ENCODE peak calls at places on chromosomes 11 and 22, in five cellular contexts. F is thyroid gland, A is transverse colon, L is mammary epithelial cell, Q is astrocyte. D is an unnamed sample. For H3K4me1, the result is how much of the 10 kb centered on the place peaks cover.

GRCh38 chr22:33850724-33851123 is 69.6 kb downstream of the LARGE1 start:
- DNase-seq in F (no peak), A (no peak), L (no peak), Q (no peak), D (no peak)

GRCh38 chr11:57379732-57380131 is 1.2 kb downstream of the PRG3 start:
- DNase-seq in F (peak), A (no peak), L (no peak), Q (peak), D (no peak)

GRCh38 chr11:68471360-68472340 is 11.1 kb downstream of the PPP6R3 start:
- DNase-seq in F (no peak), A (no peak), L (peak), Q (peak), D (no peak)

GRCh38 chr22:33529424-33530113 is 390.7 kb downstream of the LARGE1 start:
- DNase-seq in F (no peak), A (no peak), L (no peak), Q (peak), D (no peak)

GRCh38 chr11:2750601-2751522 is 51.1 kb upstream of the KCNQ1OT1 start:
- DNase-seq in F (peak), A (peak), L (no peak), Q (no peak), D (peak)

GRCh38 chr22:42471441-42471840 is 39.2 kb upstream of the NFAM1 start:
- DNase-seq in F (no peak), A (no peak), L (no peak), Q (no peak), D (no peak)

GRCh38 chr11:121485221-121485620 is 32.5 kb upstream of the SORL1-AS1 start:
- DNase-seq in F (no peak), A (no peak), L (no peak), Q (no peak), D (no peak)

GRCh38 chr11:62552465-62552782 is 5.8 kb upstream of the AHNAK start:
- DNase-seq in F (no peak), A (no peak), L (no peak), Q (no peak), D (no peak)

GRCh38 chr22:49965291-49966040 is 4.9 kb downstream of the PIM3 start:
- DNase-seq in F (peak), A (peak), L (no peak), Q (no peak), D (no peak)

GRCh38 chr11:132901638-132902610 is 630.4 kb downstream of the OPCML start:
- DNase-seq in F (no peak), A (no peak), L (no peak), Q (no peak), D (no peak)

GRCh38 chr11:46686886-46687810 is 13.3 kb downstream of the ARHGAP1 start:
- DNase-seq in F (no peak), A (no peak), L (peak), Q (peak), D (peak)

GRCh38 chr22:23161574-23161973 is 16.3 kb downstream of the RAB36 start:
- DNase-seq in F (no peak), A (no peak), L (no peak), Q (no peak), D (no peak)

DNA sequence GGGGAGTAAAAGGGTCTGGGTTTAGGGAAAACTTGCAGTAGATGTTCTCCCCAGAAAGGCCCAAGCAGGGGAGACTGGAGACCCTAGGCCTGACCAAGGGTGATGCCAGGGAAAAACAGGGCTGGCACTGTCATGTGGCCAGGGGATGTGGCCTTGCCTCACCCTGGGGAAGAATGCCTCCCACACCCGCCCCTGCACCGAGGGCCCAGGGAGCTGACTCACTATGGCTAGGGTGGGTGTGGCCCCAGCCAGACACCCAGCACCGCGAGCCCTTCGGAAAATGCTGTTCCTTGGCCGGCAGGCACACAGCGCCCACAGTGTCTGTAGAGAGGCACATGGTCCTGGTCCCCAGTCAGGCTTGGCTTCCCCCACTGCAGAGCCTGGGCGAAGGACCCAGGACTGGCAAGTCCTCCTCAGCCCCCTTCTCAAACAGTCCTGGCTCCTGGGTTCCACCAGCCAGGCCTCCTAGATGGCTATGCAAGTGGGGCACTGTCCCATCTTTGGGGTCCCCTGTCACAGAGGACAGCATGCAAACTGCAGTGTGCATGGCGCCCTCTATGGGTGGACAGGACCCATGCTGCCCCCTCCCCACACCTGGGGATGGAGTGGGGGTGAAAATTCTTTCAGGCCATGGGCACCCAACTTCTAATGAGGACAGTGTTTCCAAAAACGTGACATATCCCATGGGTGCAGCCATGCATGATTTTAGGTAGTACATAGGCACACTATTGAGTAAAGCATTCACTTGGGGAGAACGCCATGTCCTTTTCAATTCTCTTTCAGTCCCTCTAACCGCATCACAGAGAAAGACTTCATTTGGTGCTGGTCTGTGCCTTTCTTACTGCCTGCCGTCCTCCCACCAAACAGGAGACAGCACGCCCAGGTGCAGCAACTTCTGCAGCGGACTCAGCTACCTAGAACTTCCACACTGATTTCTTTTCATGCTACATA is 15.2 kb downstream of the TMPRSS5 start:
- DNase-seq in F (no peak), A (peak), L (peak), Q (peak), D (no peak)
- TF ChIP-seq CTCF in F (no peak), A (no peak), L (peak), Q (peak), D (no peak)

GRCh38 chr22:31629741-31630184 is 32.3 kb downstream of the PISD start:
- DNase-seq in F (no peak), A (no peak), L (no peak), Q (no peak), D (no peak)
- H3K4me1 ChIP-seq in F (under half), A (under half), L (under half), Q (under half), D (under half)

DNA sequence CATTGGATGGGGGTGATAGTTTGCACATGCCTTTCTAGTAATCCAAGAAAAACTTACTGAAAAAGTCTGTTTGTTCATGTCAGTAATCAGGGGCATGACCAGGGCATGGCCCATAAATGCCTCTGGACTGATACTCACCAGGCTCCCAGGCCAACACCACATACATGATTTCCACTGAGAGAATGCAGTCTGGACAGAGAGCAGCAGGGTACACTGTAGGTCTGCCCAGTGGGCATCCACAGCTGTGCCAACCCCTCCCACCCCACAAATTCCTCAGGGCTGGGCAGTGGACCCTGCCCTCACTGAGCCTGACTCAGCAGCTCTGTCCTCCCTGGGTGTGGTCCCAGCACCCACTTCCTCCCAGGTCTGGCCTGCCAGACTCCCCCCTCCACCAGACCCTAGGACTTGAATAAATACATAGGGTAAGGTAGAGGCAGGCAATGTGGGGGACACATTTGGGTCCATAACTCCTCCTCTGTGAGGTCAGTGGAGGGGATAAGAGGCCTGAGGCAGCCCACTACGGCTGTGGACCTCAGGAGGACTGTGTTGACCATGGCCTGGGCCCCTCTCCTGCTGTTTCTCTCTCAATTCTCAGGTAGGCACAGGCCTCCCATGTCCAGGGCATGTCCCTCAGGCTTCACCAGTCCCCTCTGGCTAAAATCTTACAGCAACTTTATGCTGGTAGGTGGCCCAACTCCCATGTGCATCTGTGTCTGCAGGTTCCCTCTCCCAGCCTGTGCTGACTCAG is 92.2 kb upstream of the TOP3B start:
- DNase-seq in F (no peak), A (no peak), L (peak), Q (no peak), D (no peak)
- TF ChIP-seq CTCF in F (no peak), A (no peak), L (peak), Q (no peak), D (no peak)

GRCh38 chr22:36405671-36406070 is 17.9 kb upstream of the MYH9 start:
- DNase-seq in F (peak), A (peak), L (peak), Q (no peak), D (no peak)
- H3K4me1 ChIP-seq in F (under half), A (under half), L (under half), Q (under half), D (under half)

GRCh38 chr11:18012906-18013781 is at the start of gene SERGEF:
- DNase-seq in F (peak), A (peak), L (peak), Q (peak), D (peak)
- TF ChIP-seq CTCF in F (peak), A (no peak), L (peak), Q (no peak), D (peak)

GRCh38 chr11:27464155-27464759 is 8.3 kb downstream of the LGR4 start:
- DNase-seq in F (peak), A (no peak), L (peak), Q (peak), D (no peak)
- H3K4me1 ChIP-seq in F (under half), A (under half), L (half or more), Q (under half), D (under half)

DNA sequence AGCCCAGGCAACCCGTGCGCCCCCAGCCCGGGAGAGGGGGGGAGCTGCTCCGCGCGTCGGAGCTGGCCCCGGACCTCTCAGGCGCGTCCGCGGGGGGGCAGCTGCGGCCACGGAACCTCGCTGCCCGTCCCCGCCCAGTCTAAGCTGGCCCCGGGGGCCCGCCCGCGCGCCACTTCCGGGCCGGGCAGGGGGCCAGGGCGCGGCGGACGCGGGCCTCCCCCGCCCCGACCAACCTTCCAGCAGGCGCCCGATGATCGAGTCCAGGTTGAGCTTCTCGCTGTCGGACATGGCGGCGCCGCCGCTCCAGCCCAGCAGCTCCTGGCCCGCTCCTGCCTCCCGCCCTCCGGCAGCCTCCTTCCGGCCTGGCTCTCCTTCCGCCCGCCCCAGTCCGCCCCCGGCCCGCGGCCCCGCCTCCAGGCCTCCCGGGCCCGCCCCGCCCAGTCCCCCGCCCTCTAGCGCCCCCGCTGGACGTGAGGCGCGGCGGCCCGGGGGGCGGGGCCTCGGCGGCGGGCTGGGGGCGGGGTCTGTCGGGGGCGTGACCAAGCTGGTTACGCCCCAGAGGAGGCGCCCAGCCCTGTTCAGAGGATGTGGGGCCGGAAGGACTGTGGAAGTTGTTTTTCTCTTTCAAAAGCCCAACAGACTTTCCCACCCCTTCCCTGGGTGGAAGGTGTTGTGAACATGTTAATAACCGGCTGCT is at the start of gene PPP1CA:
- DNase-seq in F (peak), A (peak), L (peak), Q (peak), D (peak)
- TF ChIP-seq CTCF in F (no peak), A (peak), L (peak), Q (no peak), D (peak)

GRCh38 chr22:30299322-30299721 is 10.0 kb upstream of the CASTOR1 start:
- DNase-seq in F (no peak), A (no peak), L (no peak), Q (no peak), D (no peak)
- H3K4me1 ChIP-seq in F (half or more), A (under half), L (under half), Q (under half), D (half or more)

GRCh38 chr11:119322360-119322739 is 5.4 kb upstream of the MCAM start:
- DNase-seq in F (no peak), A (no peak), L (no peak), Q (no peak), D (no peak)
- TF ChIP-seq CTCF in F (no peak), A (no peak), L (no peak), Q (peak), D (no peak)